ENCODE peak calls at places on chromosomes 5 and 9, in four cellular contexts. X, D, Z and S are unnamed samples.

GRCh38 chr5:173486355-173486754 is 130.1 kb downstream of the BOD1 start:
- DNase-seq in Z (no peak), D (no peak), X (no peak), S (peak; percentile 0)

GRCh38 chr9:91376239-91376638 is 14.5 kb upstream of the AUH start:
- DNase-seq in D (no peak), Z (no peak), X (no peak), S (no peak)

GRCh38 chr5:10734050-10734709 is 26.9 kb downstream of the DAP start:
- DNase-seq in X (no peak), Z (peak; percentile 96), D (no peak), S (no peak)

GRCh38 chr9:93635186-93636107 is 59.1 kb downstream of the PHF2 start:
- DNase-seq in D (no peak), X (no peak), Z (no peak), S (no peak)

GRCh38 chr5:37506241-37506640 is 127.1 kb downstream of the WDR70 start:
- DNase-seq in D (no peak), Z (no peak), X (no peak), S (no peak)

GRCh38 chr5:55582256-55582655 is 47.5 kb upstream of the PLPP1 start:
- DNase-seq in Z (no peak), X (no peak), D (no peak), S (no peak)

GRCh38 chr9:21519855-21520434 is 37.8 kb upstream of the IFNE start:
- DNase-seq in X (no peak), Z (no peak), D (no peak), S (no peak)

GRCh38 chr5:39526914-39527477 is 102.2 kb upstream of the DAB2 start:
- DNase-seq in D (no peak), X (no peak), Z (peak; percentile 39), S (peak; percentile 44)

GRCh38 chr9:12818431-12819000 is 43.7 kb downstream of the LURAP1L start:
- DNase-seq in Z (peak; percentile 60), D (no peak), X (no peak), S (peak; percentile 32)

GRCh38 chr9:121852241-121852640 is 200.8 kb downstream of the DAB2IP start:
- DNase-seq in Z (no peak), X (no peak), D (no peak), S (no peak)

GRCh38 chr9:121855476-121855875 is 204.0 kb downstream of the DAB2IP start:
- DNase-seq in D (no peak), Z (no peak), X (no peak), S (no peak)

GRCh38 chr9:121851641-121852091 is 200.2 kb downstream of the DAB2IP start:
- DNase-seq in Z (no peak), X (no peak), D (no peak), S (no peak)

GRCh38 chr9:121853617-121854395 is 202.4 kb downstream of the DAB2IP start:
- DNase-seq in Z (no peak), X (no peak), D (no peak), S (no peak)

DNA sequence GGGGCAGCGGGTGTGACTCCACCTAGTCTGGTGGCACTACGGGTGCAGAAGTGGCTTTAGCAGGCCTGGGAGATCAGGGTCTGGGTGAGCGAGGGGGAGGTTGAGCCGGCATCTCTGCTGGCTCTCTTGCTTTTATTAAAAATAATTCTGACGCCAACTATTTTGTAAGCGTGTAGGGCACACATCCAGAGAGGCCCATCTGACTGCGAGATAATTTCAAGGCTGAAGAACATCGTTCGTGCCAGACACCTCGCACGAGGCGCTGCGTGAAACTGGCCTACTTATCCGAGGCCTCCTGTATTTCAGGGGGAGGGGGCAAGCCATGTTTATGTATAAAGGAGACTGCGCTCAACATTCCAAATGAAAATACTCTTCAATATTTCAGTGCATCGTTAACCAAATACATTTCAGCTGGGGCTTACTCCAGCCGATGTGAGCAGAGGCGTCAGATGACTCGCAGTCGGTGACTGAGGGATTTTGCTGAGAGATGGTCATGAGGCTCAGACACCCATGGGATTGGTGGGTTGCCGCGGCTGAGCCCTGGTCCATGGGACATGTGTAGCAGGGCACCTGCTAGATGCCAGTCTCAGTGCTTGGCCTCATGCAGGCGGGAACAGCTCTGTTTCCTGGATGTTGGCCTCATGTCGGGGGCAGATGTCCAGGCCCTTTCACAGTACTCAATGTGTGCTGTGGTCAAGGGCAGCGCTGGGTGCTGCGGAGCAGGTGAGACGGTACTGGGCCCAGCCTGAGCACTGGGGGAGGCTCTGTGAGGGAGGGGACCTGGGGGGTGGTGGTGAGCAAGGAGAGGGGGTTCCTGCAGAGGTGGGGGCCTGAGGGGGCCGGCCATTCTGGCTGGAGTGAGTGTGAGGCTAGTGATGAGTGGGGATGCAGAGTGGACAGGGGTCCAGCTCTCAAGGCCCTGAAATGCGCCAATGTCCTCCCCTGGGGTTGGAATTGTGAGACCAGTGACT is 201.5 kb downstream of the DAB2IP start:
- DNase-seq in D (no peak), X (no peak), Z (no peak), S (no peak)
- H2BK12ac ChIP-seq in D (peak overlapping the region; percentile 63), X (no peak overlapping the region), Z (no peak overlapping the region), S (no peak overlapping the region)

GRCh38 chr5:41527201-41527779 is 16.9 kb upstream of the PLCXD3 start:
- DNase-seq in D (no peak), X (no peak), Z (peak; percentile 98), S (no peak)
- H2BK5ac ChIP-seq in D (no peak overlapping the region), X (no peak overlapping the region), Z (peak overlapping the region; percentile 99), S (no peak overlapping the region)

GRCh38 chr5:28957450-28957849 is 1919.1 kb upstream of the CDH9 start:
- DNase-seq in X (no peak), Z (no peak), D (no peak), S (no peak)
- H2BK12ac ChIP-seq in X (no peak overlapping the region), Z (no peak overlapping the region), D (no peak overlapping the region), S (no peak overlapping the region)

DNA sequence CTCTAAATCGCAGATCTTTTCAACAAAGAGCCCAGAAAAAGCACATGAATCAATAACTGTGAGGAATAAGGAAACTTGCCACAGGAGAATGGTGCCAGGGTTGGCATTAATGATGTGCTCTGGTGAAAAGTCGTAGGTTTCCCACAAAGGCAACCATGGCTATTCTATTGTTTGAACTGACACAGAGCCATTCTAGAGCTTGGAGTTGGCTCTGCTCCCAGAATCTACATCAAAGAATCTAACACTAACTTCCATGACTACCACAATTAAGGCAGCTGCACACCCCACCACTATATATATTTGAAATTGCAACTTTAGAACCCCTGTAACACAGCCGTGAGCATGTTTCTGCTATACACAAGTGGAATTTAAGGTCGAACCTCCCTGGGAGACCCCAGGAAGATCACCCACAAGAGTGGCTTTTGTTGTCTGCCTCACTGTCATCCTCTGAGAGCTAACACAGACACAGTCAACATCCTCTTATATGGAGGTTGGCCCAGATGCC is 89.7 kb upstream of the CCDC152 start:
- DNase-seq in X (no peak), Z (no peak), D (no peak), S (no peak)
- H2BK5ac ChIP-seq in X (no peak overlapping the region), Z (no peak overlapping the region), D (no peak overlapping the region), S (no peak overlapping the region)